ENCODE peak calls at places on chromosomes 12 and 14, in eight cellular contexts. V, U, Y, Q, I, T, O and Z are unnamed samples.

GRCh38 chr12:59858508-59858907 is 262.7 kb downstream of the SLC16A7 start:
- DNase-seq in T (no peak), I (no peak), O (no peak), V (no peak), Y (no peak), U (no peak), Q (no peak), Z (no peak)

GRCh38 chr14:38721822-38722431 is 381.1 kb downstream of the SEC23A start:
- DNase-seq in I (peak), T (peak), U (peak), O (peak), V (peak), Q (peak), Y (peak), Z (no peak)

GRCh38 chr14:99318959-99319295 is 46.9 kb upstream of the BCL11B start:
- DNase-seq in T (no peak), Q (no peak), U (no peak), V (no peak), Y (no peak), I (no peak), O (no peak), Z (no peak)

GRCh38 chr14:47256968-47257367 is 418.4 kb downstream of the MDGA2 start:
- DNase-seq in O (no peak), I (no peak), Y (no peak), Q (no peak), V (no peak), T (no peak), U (no peak), Z (no peak)

GRCh38 chr14:60163741-60164140 is 1.5 kb downstream of the DHRS7 start:
- DNase-seq in T (no peak), U (no peak), Y (peak), O (no peak), I (no peak), V (no peak), Q (no peak), Z (no peak)

GRCh38 chr12:14756331-14757143 is 46.7 kb downstream of the WBP11 start:
- DNase-seq in Q (no peak), Y (peak), U (no peak), I (peak), V (no peak), T (no peak), O (no peak), Z (no peak)

GRCh38 chr12:115227137-115227615 is 543.2 kb upstream of the TBX3 start:
- DNase-seq in I (peak), U (no peak), Q (peak), O (peak), T (no peak), Y (no peak), V (peak), Z (peak)

GRCh38 chr12:31867292-31867691 is 91.9 kb upstream of the RESF1 start:
- DNase-seq in Y (no peak), V (peak), T (no peak), Q (no peak), U (no peak), O (no peak), I (no peak), Z (no peak)

GRCh38 chr12:32139064-32139421 is 32.4 kb downstream of the BICD1 start:
- DNase-seq in I (no peak), Y (peak), T (no peak), O (peak), U (peak), Q (peak), V (no peak), Z (no peak)

GRCh38 chr12:132429122-132429931 is 60.6 kb upstream of the FBRSL1 start:
- DNase-seq in T (no peak), U (no peak), Y (peak), Q (no peak), I (no peak), V (peak), O (no peak), Z (no peak)

GRCh38 chr14:101894365-101895113 is 69.8 kb upstream of the DYNC1H1 start:
- DNase-seq in T (no peak), O (no peak), V (no peak), Q (no peak), I (no peak), Y (no peak), U (no peak), Z (no peak)

GRCh38 chr14:29039171-29039570 is 272.6 kb downstream of the FOXG1 start:
- DNase-seq in V (no peak), Y (no peak), O (no peak), Q (peak), U (no peak), T (no peak), I (peak), Z (no peak)

GRCh38 chr14:52455291-52456088 is 96.8 kb downstream of the TXNDC16 start:
- DNase-seq in T (no peak), U (no peak), O (no peak), I (peak), V (peak), Y (no peak), Q (peak), Z (no peak)

GRCh38 chr14:68886109-68886434 is 93.0 kb downstream of the ACTN1 start:
- DNase-seq in O (no peak), Y (no peak), V (no peak), U (no peak), Q (peak), I (no peak), T (no peak), Z (no peak)

GRCh38 chr12:118982308-118982707 is 967 bp downstream of the SRRM4 start:
- DNase-seq in Y (no peak), U (no peak), O (no peak), V (no peak), Q (no peak), I (no peak), T (no peak), Z (no peak)

GRCh38 chr12:56193025-56193578 is 3.8 kb upstream of the SMARCC2 start:
- DNase-seq in I (peak), V (peak), T (peak), U (peak), O (peak), Y (peak), Q (peak), Z (peak)

GRCh38 chr14:51185180-51185579 is 54.9 kb upstream of the TMX1 start:
- DNase-seq in Q (no peak), T (no peak), Y (no peak), O (no peak), V (no peak), U (no peak), I (no peak), Z (no peak)

GRCh38 chr12:73308079-73308478 is 1035.9 kb downstream of the TRHDE start:
- DNase-seq in I (no peak), T (no peak), U (no peak), Y (no peak), O (no peak), Q (no peak), V (no peak), Z (no peak)

GRCh38 chr12:68292157-68292940 is 38.9 kb upstream of the IL22 start:
- DNase-seq in I (no peak), Q (no peak), Y (no peak), O (no peak), V (no peak), U (no peak), T (no peak), Z (no peak)

GRCh38 chr14:93061380-93062012 is 54.2 kb downstream of the ITPK1 start:
- DNase-seq in Y (no peak), O (no peak), V (peak), U (no peak), I (no peak), T (no peak), Q (no peak), Z (no peak)
- H3K27ac ChIP-seq in Y (no peak), O (no peak), V (no peak), U (no peak), I (no peak), T (peak), Q (no peak), Z (no peak)

DNA sequence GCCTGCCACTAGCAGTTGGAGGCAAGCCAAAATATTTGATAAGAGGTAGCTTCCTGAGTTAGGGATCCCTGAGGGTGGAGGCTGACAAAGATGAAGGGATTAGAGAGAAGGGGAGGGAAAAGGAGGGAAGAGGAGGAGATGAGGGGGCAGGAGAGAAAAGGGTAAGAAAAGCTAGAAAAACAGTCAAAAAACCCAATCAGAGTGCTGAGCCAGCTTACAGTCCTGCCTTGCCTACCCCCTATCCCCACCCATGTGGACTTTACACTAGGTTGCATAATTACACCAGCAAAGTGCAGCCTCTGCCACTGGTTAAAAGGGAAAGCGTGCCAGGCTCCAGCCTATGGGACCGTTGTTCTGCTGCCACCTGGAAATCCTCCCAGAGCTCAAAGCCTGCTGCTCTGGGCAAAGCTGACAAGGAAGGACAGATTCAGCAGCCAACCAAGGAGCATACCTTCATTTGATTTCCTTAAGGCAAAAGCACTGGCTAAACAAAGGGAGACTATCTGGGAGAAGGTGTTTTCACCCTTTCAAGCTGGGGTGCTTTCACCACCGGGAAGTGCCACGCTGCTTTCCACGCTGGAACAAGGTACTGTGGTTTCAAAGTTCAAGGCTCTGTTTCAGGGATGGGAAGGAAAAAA is 3.9 kb upstream of the NUMB start:
- DNase-seq in I (no peak), O (peak), U (no peak), V (no peak), T (peak), Q (peak), Y (peak), Z (peak)
- H3K4me3 ChIP-seq in I (no peak), O (peak), U (no peak), V (peak), T (no peak), Q (peak), Y (no peak), Z (no peak)

GRCh38 chr12:10613334-10614055 is at the start of gene MAGOHB:
- DNase-seq in T (peak), U (peak), O (peak), Q (peak), V (peak), Y (peak), I (peak), Z (peak)

GRCh38 chr12:10612954-10613333 is 465 bp downstream of the MAGOHB start:
- DNase-seq in V (no peak), Q (peak), Y (peak), T (no peak), U (no peak), O (no peak), I (peak), Z (no peak)

GRCh38 chr12:10612110-10612509 is 1.3 kb downstream of the MAGOHB start:
- DNase-seq in V (no peak), Q (no peak), I (no peak), Y (no peak), U (no peak), T (no peak), O (no peak), Z (no peak)

GRCh38 chr12:10610188-10610587 is 3.2 kb downstream of the MAGOHB start:
- DNase-seq in I (no peak), T (no peak), Q (no peak), Y (no peak), U (no peak), O (no peak), V (no peak), Z (no peak)

DNA sequence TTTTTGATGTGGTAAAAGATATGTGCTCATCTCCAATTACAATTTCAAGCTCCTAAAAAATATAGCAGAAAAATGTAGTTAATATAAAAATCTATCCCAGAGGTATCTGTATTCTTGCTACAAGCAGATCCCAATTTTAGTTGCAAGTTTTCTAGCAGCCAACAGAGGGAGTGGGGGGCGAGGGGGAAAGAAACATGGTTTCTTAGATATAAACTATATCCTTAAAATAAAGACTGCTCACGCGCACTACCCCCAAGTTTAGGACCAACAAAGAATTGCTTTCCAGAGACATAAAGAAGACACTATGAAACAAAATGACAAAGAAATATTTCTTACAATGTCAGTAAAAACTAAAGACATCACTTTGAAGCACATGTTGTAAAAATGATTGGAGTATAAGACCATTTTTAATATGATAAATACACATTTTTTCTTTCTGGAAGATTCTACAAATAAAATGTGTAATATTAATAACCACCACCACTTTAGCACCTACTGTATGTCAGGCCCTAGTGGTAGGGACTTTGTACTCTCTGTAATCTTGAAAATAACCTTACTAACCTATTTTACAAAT is 5.4 kb downstream of the MAGOHB start:
- DNase-seq in O (no peak), U (no peak), Q (peak), I (peak), T (no peak), V (no peak), Y (no peak), Z (no peak)
- TF ChIP-seq CTCF in O (no peak), U (no peak), Q (peak), I (peak), T (no peak), V (peak), Y (peak), Z (peak)

GRCh38 chr14:30983858-30984257 is 41.6 kb upstream of the AP4S1 start:
- DNase-seq in V (no peak), I (no peak), T (no peak), Y (no peak), O (no peak), Q (no peak), U (no peak), Z (no peak)

GRCh38 chr14:30982583-30982982 is 42.9 kb upstream of the AP4S1 start:
- DNase-seq in I (no peak), U (no peak), V (no peak), O (no peak), T (no peak), Y (no peak), Q (no peak), Z (no peak)

GRCh38 chr14:30980980-30981379 is 44.5 kb upstream of the AP4S1 start:
- DNase-seq in T (no peak), U (no peak), Y (no peak), O (no peak), I (no peak), Q (no peak), V (no peak), Z (no peak)

GRCh38 chr14:30988509-30988908 is 36.9 kb upstream of the AP4S1 start:
- DNase-seq in T (no peak), I (no peak), U (no peak), Q (peak), Y (no peak), V (no peak), O (no peak), Z (no peak)

DNA sequence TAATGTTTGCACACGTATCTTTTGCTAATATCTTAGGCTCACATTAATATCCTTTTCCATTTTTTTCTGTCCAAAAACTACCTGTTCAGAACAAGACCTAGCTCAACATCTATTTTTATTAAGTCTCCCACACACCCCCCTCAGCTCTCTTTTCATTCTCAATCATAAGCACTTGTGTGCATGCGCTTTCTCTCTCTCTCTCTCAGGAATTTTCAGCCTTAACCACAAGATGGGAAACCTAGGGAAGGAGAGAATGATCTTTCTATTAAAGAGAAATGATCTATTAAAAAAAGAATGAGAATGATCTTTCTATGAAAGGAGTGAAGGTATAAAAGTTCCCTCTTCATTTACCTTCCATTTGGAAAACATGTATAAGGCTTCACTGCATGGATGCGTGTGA is 39.7 kb upstream of the AP4S1 start:
- DNase-seq in T (no peak), Q (no peak), O (no peak), U (no peak), V (no peak), I (no peak), Y (no peak), Z (no peak)
- H3K27ac ChIP-seq in T (no peak), Q (no peak), O (no peak), U (no peak), V (no peak), I (no peak), Y (no peak), Z (no peak)

DNA sequence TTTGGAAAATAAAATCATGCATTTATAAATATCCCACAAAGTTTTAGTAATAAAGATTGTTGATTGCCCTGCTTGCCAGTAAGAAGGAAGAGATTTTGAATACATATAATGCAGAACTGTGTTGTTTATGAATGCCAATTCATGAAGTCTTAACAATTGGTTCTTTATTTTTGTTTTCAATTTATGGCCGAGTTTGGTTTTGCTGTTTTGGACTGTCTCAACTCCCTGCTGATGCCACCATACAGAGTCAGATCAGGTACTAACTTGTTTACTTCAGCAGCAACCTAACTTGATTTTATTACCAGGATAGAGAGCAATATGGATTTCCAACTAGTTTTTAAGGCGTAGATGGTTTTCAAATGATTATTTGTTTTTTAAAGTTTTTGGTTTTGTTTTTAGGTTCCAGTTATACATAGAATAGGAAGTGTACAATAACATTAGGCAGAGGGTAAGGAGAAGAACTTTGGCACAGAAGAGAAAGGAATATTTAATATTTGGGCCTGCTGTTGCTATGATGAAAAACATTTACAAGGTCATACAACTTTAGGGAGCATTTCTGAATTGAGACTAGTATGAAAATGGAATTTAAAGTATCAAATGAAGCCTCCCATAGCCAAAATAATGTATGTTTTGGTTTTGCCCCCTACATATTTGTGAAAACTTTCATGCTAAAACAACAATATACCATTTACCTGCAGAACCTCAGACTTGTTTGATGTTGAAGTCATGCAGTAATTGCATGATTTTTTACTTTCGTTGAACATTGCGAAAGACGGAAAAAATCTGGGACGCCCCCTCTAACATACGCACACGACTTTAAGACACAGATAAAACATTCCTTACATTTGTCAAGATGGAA is 904 bp upstream of the FAM177A1 start:
- DNase-seq in V (peak), I (no peak), Y (no peak), Q (no peak), U (no peak), O (no peak), T (no peak), Z (no peak)
- H3K4me3 ChIP-seq in V (peak), I (peak), Y (peak), Q (peak), U (peak), O (peak), T (peak), Z (peak)

DNA sequence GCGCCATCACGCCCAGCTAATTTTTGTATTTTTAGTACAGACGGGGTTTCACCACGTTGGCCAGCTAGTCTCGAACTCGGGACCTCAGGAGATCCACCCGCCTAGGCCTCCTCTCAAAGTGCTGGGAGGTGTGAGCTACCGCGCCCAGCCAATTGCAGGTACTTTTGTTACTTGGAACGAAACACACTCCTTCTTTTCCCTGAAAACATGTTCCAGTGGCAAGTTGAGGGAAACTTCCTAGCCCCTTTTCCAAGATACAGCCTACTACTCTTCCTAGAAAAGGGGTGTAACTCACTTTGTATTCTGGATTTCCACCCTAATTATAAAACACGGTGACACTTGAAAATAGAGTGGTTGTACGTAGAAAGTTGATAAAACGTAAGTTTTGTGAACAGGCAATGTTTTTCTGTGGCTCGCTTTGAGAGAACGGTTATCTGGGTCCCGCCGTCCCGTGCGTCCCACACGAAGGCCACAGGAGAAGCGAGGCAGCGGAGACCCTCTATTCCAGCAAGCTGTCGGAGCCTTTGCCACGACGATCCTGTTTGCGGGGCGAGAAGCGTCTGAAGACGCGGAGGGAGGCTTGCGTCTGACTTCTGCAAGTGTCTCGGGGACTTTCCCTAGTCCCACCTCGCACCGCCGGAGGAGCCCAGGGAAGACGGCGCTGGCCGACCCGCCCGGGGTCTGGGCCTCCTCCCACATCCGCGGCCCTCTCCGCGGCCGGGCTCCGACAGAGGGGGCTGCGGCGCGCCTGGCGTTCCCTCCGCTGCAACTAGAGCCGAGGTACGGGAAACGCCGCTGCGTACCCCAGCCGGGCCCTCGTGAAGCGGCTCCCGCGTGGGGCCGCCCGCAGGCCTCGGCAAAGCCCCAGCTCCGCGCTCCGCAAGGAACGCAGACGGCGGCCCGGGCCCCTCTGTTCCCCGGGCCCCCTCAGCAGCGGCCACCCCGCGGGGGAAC is 745 bp downstream of the CDCA4 start:
- DNase-seq in Q (no peak), V (peak), O (no peak), T (peak), U (no peak), I (no peak), Y (peak), Z (no peak)
- TF ChIP-seq CTCF in Q (no peak), V (no peak), O (no peak), T (no peak), U (no peak), I (no peak), Y (peak), Z (no peak)

GRCh38 chr14:75283162-75283883 is 4.7 kb downstream of the FOS start:
- DNase-seq in I (no peak), T (no peak), O (no peak), V (peak), Q (peak), Y (no peak), U (peak), Z (peak)
- H3K27ac ChIP-seq in I (no peak), T (no peak), O (no peak), V (no peak), Q (no peak), Y (no peak), U (no peak), Z (no peak)